ENCODE peak calls at places on chromosome X, in four cellular contexts. P is body of pancreas; G is central memory CD4-positive, alpha-beta T cell; W is endodermal cell. Q is an unnamed sample.

GRCh38 chrX:154373340-154374306 is 811 bp downstream of the FLNA start:
- DNase-seq in P (peak), G (no peak), W (peak), Q (no peak)

GRCh38 chrX:10514891-10515290 is 105.5 kb downstream of the MID1 start:
- DNase-seq in P (no peak), G (no peak), W (no peak), Q (no peak)

GRCh38 chrX:83469551-83469950 is 38.5 kb upstream of the POU3F4 start:
- DNase-seq in P (peak), G (no peak), W (peak), Q (no peak)

GRCh38 chrX:16702700-16703599 is 9.5 kb downstream of the CTPS2 start:
- DNase-seq in P (no peak), G (no peak), W (no peak), Q (no peak)

GRCh38 chrX:80335062-80335830 is 85.0 kb upstream of the TENT5D start:
- DNase-seq in P (peak), G (no peak), W (peak), Q (no peak)

GRCh38 chrX:10208281-10208856 is 51.6 kb downstream of the CLCN4 start:
- DNase-seq in P (no peak), G (no peak), W (no peak), Q (no peak)

GRCh38 chrX:56069299-56069941 is 162.7 kb upstream of the KLF8 start:
- DNase-seq in P (no peak), G (no peak), W (no peak), Q (no peak)

GRCh38 chrX:153969904-153970397 is 1.7 kb downstream of the HCFC1 start:
- DNase-seq in P (no peak), G (peak), W (no peak), Q (no peak)

GRCh38 chrX:9867753-9868152 is 81.5 kb downstream of the SHROOM2 start:
- DNase-seq in P (no peak), G (no peak), W (no peak), Q (no peak)

GRCh38 chrX:85808217-85808616 is 239.1 kb downstream of the CHM start:
- DNase-seq in P (no peak), G (no peak), W (no peak), Q (no peak)

GRCh38 chrX:50157545-50158125 is 43.2 kb downstream of the AKAP4 start:
- DNase-seq in P (no peak), G (no peak), W (no peak), Q (no peak)

GRCh38 chrX:118633530-118633929 is 93.9 kb upstream of the IL13RA1 start:
- DNase-seq in P (no peak), G (no peak), W (no peak), Q (no peak)

GRCh38 chrX:69959712-69960111 is 90.0 kb downstream of the AWAT2 start:
- DNase-seq in P (no peak), G (no peak), W (no peak), Q (no peak)

GRCh38 chrX:131677655-131678628 is 134.1 kb downstream of the OR13H1 start:
- DNase-seq in P (peak), G (peak), W (peak), Q (peak)

GRCh38 chrX:24210190-24210589 is 60.7 kb downstream of the ZFX start:
- DNase-seq in P (no peak), G (no peak), W (no peak), Q (no peak)

GRCh38 chrX:10741496-10742048 is 121.2 kb upstream of the MID1 start:
- DNase-seq in P (no peak), G (no peak), W (no peak), Q (no peak)

GRCh38 chrX:125782184-125782583 is 383.9 kb downstream of the DCAF12L2 start:
- DNase-seq in P (no peak), G (no peak), W (no peak), Q (no peak)

GRCh38 chrX:155766321-155766720 is 114.8 kb upstream of the VAMP7 start:
- DNase-seq in P (no peak), G (no peak), W (no peak), Q (no peak)

GRCh38 chrX:47180346-47180745 is 13.3 kb upstream of the UBA1 start:
- DNase-seq in P (no peak), G (no peak), W (peak), Q (no peak)

GRCh38 chrX:153507484-153508178 is 9.8 kb upstream of the ATP2B3 start:
- DNase-seq in P (peak), G (peak), W (peak), Q (peak)

GRCh38 chrX:101108293-101108692 is 10.3 kb downstream of the CENPI start:
- DNase-seq in P (no peak), G (no peak), W (no peak), Q (no peak)

GRCh38 chrX:149248073-149248625 is 257.0 kb downstream of the IDS start:
- DNase-seq in P (no peak), G (no peak), W (no peak), Q (no peak)

GRCh38 chrX:101619336-101619735 is 1.5 kb upstream of the ARMCX6 start:
- DNase-seq in P (no peak), G (no peak), W (peak), Q (no peak)

GRCh38 chrX:20410540-20410939 is 143.8 kb upstream of the RPS6KA3 start:
- DNase-seq in P (no peak), G (no peak), W (no peak), Q (no peak)

GRCh38 chrX:10166731-10167149 is 10.0 kb downstream of the CLCN4 start:
- DNase-seq in P (peak), G (no peak), W (no peak), Q (no peak)

GRCh38 chrX:21373637-21374162 is 518 bp upstream of the CNKSR2 start:
- DNase-seq in P (peak), G (peak), W (no peak), Q (no peak)

GRCh38 chrX:338281-338835 is 19.8 kb upstream of the GTPBP6 start:
- DNase-seq in P (no peak), G (no peak), W (no peak), Q (no peak)

GRCh38 chrX:120358687-120359086 is 3.2 kb upstream of the ATP1B4 start:
- DNase-seq in P (no peak), G (no peak), W (no peak), Q (no peak)

GRCh38 chrX:68732906-68733493 is 85.5 kb downstream of the STARD8 start:
- DNase-seq in P (peak), G (peak), W (peak), Q (peak)

GRCh38 chrX:23668335-23668734 is 1.0 kb downstream of the PRDX4 start:
- DNase-seq in P (no peak), G (no peak), W (peak), Q (no peak)

GRCh38 chrX:103626855-103627254 is 1.9 kb upstream of the TCEAL1 start:
- DNase-seq in P (no peak), G (no peak), W (no peak), Q (no peak)